ENCODE peak calls at places on chromosome 22, in eight cellular contexts. Q is epithelial cell of esophagus, I is left ventricle myocardium inferior, D is BE2C, R is pancreas, N is AG09309, U is PC-3, O is lung. V is an unnamed sample.
A peak's percentile ranks its signal among the peaks of the same experiment; 100 is the strongest.

GRCh38 chr22:39543095-39543494 is 10.5 kb upstream of the RPS19BP1 start:
- DNase-seq in Q (peak; percentile 44), I (no peak), D (peak; percentile 73), R (no peak), N (no peak), U (peak; percentile 19), O (no peak), V (no peak)

GRCh38 chr22:32862936-32863661 is 61.6 kb downstream of the TIMP3 start:
- DNase-seq in Q (no peak), I (no peak), D (no peak), R (no peak), N (no peak), U (no peak), O (no peak), V (no peak)

GRCh38 chr22:49373289-49373666 is 454.4 kb downstream of the BRD1 start:
- DNase-seq in Q (no peak), I (no peak), D (no peak), R (no peak), N (no peak), U (no peak), O (peak; percentile 27), V (no peak)

GRCh38 chr22:47354668-47355387 is 592.4 kb downstream of the TBC1D22A start:
- DNase-seq in Q (no peak), I (no peak), D (no peak), R (no peak), N (no peak), U (no peak), O (no peak), V (no peak)

GRCh38 chr22:23578306-23578705 is 1.8 kb downstream of the IGLL1 start:
- DNase-seq in Q (no peak), I (no peak), D (no peak), R (no peak), N (no peak), U (no peak), O (no peak), V (no peak)

GRCh38 chr22:30829901-30830550 is 135.4 kb downstream of the OSBP2 start:
- DNase-seq in Q (peak; percentile 99), I (no peak), D (no peak), R (no peak), N (peak; percentile 92), U (peak; percentile 97), O (no peak), V (no peak)

GRCh38 chr22:40399661-40400060 is 29.3 kb downstream of the SGSM3 start:
- DNase-seq in Q (no peak), I (no peak), D (no peak), R (peak; percentile 12), N (no peak), U (no peak), O (no peak), V (no peak)

GRCh38 chr22:44404341-44405020 is 91.7 kb upstream of the SHISAL1 start:
- DNase-seq in Q (no peak), I (peak; percentile 3), D (peak; percentile 1), R (peak; percentile 28), N (no peak), U (no peak), O (no peak), V (no peak)

GRCh38 chr22:30605449-30606110 is 1.4 kb upstream of the TCN2 start:
- DNase-seq in Q (peak; percentile 53), I (peak; percentile 45), D (peak; percentile 63), R (peak; percentile 65), N (no peak), U (peak; percentile 58), O (peak; percentile 63), V (peak; percentile 22)

GRCh38 chr22:44519895-44520294 is 21.9 kb upstream of the RTL6 start:
- DNase-seq in Q (no peak), I (peak; percentile 62), D (no peak), R (no peak), N (no peak), U (no peak), O (no peak), V (no peak)

GRCh38 chr22:40238425-40239344 is 61.0 kb downstream of the TNRC6B start:
- DNase-seq in Q (peak; percentile 89), I (no peak), D (no peak), R (no peak), N (peak; percentile 59), U (peak; percentile 85), O (no peak), V (no peak)

GRCh38 chr22:50015451-50016307 is 3.1 kb upstream of the IL17REL start:
- DNase-seq in Q (no peak), I (no peak), D (peak; percentile 6), R (peak; percentile 53), N (no peak), U (no peak), O (no peak), V (no peak)

GRCh38 chr22:27435839-27436581 is 365.5 kb downstream of the MN1 start:
- DNase-seq in Q (peak; percentile 43), I (peak; percentile 74), D (peak; percentile 70), R (peak; percentile 72), N (no peak), U (no peak), O (peak; percentile 31), V (no peak)

GRCh38 chr22:40345271-40345670 is 1.0 kb upstream of the ADSL start:
- DNase-seq in Q (peak; percentile 66), I (no peak), D (no peak), R (no peak), N (no peak), U (peak; percentile 54), O (no peak), V (no peak)

GRCh38 chr22:24973867-24974266 is 21.4 kb downstream of the KIAA1671 start:
- DNase-seq in Q (no peak), I (no peak), D (no peak), R (no peak), N (no peak), U (no peak), O (no peak), V (no peak)

GRCh38 chr22:48851933-48852549 is 975.6 kb downstream of the BRD1 start:
- DNase-seq in Q (no peak), I (no peak), D (no peak), R (no peak), N (no peak), U (no peak), O (no peak), V (no peak)

GRCh38 chr22:22877523-22878210 is 9.9 kb upstream of the IGLL5 start:
- DNase-seq in Q (peak; percentile 48), I (peak; percentile 50), D (peak; percentile 77), R (peak; percentile 85), N (no peak), U (peak; percentile 62), O (no peak), V (peak; percentile 72)

GRCh38 chr22:46017166-46017565 is 40.2 kb upstream of the WNT7B start:
- DNase-seq in Q (no peak), I (no peak), D (no peak), R (no peak), N (no peak), U (no peak), O (no peak), V (no peak)

GRCh38 chr22:20864186-20864908 is 5.5 kb downstream of the SNAP29 start:
- DNase-seq in Q (no peak), I (no peak), D (no peak), R (no peak), N (no peak), U (no peak), O (no peak), V (no peak)

GRCh38 chr22:21866821-21867527 is 471 bp downstream of the MAPK1 start:
- DNase-seq in Q (peak; percentile 19), I (peak; percentile 26), D (peak; percentile 10), R (no peak), N (no peak), U (peak; percentile 11), O (no peak), V (no peak)

GRCh38 chr22:39253427-39254070 is 8.8 kb upstream of the PDGFB start:
- DNase-seq in Q (peak; percentile 88), I (peak; percentile 67), D (peak; percentile 47), R (peak; percentile 83), N (peak; percentile 31), U (peak; percentile 82), O (no peak), V (no peak)

GRCh38 chr22:49779226-49779625 is 48.4 kb downstream of the BRD1 start:
- DNase-seq in Q (no peak), I (peak; percentile 8), D (no peak), R (no peak), N (no peak), U (no peak), O (no peak), V (no peak)

GRCh38 chr22:27241430-27242110 is 560.0 kb downstream of the MN1 start:
- DNase-seq in Q (no peak), I (peak; percentile 37), D (peak; percentile 92), R (peak; percentile 91), N (no peak), U (no peak), O (no peak), V (no peak)

GRCh38 chr22:22558972-22559603 is at the start of gene PRAME:
- DNase-seq in Q (no peak), I (peak; percentile 38), D (peak; percentile 94), R (peak; percentile 74), N (no peak), U (peak; percentile 80), O (peak; percentile 42), V (peak; percentile 41)

GRCh38 chr22:31680764-31681624 is 19.0 kb upstream of the PISD start:
- DNase-seq in Q (peak; percentile 61), I (peak; percentile 17), D (no peak), R (no peak), N (peak; percentile 54), U (peak; percentile 48), O (no peak), V (no peak)

GRCh38 chr22:28627791-28628190 is 51.8 kb downstream of the TTC28 start:
- DNase-seq in Q (no peak), I (no peak), D (no peak), R (no peak), N (no peak), U (no peak), O (no peak), V (no peak)
- H3K4me3 ChIP-seq in Q (no peak overlapping the region), I (no peak overlapping the region), D (no peak overlapping the region), R (no peak overlapping the region), N (no peak overlapping the region), U (no peak overlapping the region), O (no peak overlapping the region), V (no peak overlapping the region)

GRCh38 chr22:43205261-43205691 is 18.3 kb upstream of the TTLL12 start:
- DNase-seq in Q (no peak), I (no peak), D (no peak), R (no peak), N (no peak), U (no peak), O (no peak), V (no peak)
- H3K4me3 ChIP-seq in Q (no peak overlapping the region), I (no peak overlapping the region), D (no peak overlapping the region), R (no peak overlapping the region), N (no peak overlapping the region), U (no peak overlapping the region), O (no peak overlapping the region), V (no peak overlapping the region)

GRCh38 chr22:17777717-17778044 is 3.4 kb upstream of the BID start:
- DNase-seq in Q (no peak), I (no peak), D (no peak), R (no peak), N (no peak), U (no peak), O (no peak), V (no peak)
- H3K4me3 ChIP-seq in Q (no peak overlapping the region), I (peak overlapping the region; percentile 48), D (no peak overlapping the region), R (peak overlapping the region; percentile 28), N (no peak overlapping the region), U (no peak overlapping the region), O (peak overlapping the region; percentile 24), V (peak overlapping the region; percentile 94)

GRCh38 chr22:19758896-19759458 is 1.6 kb upstream of the TBX1 start:
- DNase-seq in Q (no peak), I (no peak), D (no peak), R (no peak), N (no peak), U (no peak), O (no peak), V (no peak)
- H3K4me3 ChIP-seq in Q (no peak overlapping the region), I (peak overlapping the region; percentile 37), D (no peak overlapping the region), R (no peak overlapping the region), N (no peak overlapping the region), U (no peak overlapping the region), O (no peak overlapping the region), V (no peak overlapping the region)

V was measured in naive thymus-derived CD4-positive, alpha-beta T cell.